ENCODE peak calls at places on chromosomes 1 and 21, in four cellular contexts. One of them, this sample, is unnamed.

GRCh38 chr1:108661030-108661609 is at the start of gene HENMT1:
- DNase-seq in GM12878: peak
- DNase-seq in SK-N-SH: peak
- DNase-seq in HepG2: no peak
- DNase-seq in this sample: peak

GRCh38 chr1:167239257-167239656 is 18.6 kb downstream of the POU2F1 start:
- DNase-seq in HepG2: no peak
- DNase-seq in SK-N-SH: no peak
- DNase-seq in GM12878: no peak
- DNase-seq in this sample: no peak

GRCh38 chr1:36486436-36487335 is 4.0 kb upstream of the CSF3R start:
- DNase-seq in HepG2: peak
- DNase-seq in SK-N-SH: no peak
- DNase-seq in GM12878: no peak
- DNase-seq in this sample: peak

GRCh38 chr1:219587401-219587800 is 25.5 kb downstream of the ZC3H11B start:
- DNase-seq in SK-N-SH: no peak
- DNase-seq in GM12878: no peak
- DNase-seq in HepG2: no peak
- DNase-seq in this sample: no peak

GRCh38 chr1:219031821-219032220 is 141.9 kb upstream of the LYPLAL1 start:
- DNase-seq in HepG2: no peak
- DNase-seq in SK-N-SH: no peak
- DNase-seq in GM12878: no peak
- DNase-seq in this sample: peak

GRCh38 chr1:35592991-35593769 is 20.1 kb downstream of the TFAP2E start:
- DNase-seq in GM12878: no peak
- DNase-seq in HepG2: no peak
- DNase-seq in SK-N-SH: no peak
- DNase-seq in this sample: no peak

GRCh38 chr1:86507935-86508582 is 38.8 kb upstream of the CLCA4 start:
- DNase-seq in SK-N-SH: no peak
- DNase-seq in HepG2: no peak
- DNase-seq in GM12878: no peak
- DNase-seq in this sample: peak

GRCh38 chr1:92483442-92484170 is 3.1 kb downstream of the GFI1 start:
- DNase-seq in GM12878: no peak
- DNase-seq in SK-N-SH: peak
- DNase-seq in HepG2: no peak
- DNase-seq in this sample: no peak

GRCh38 chr1:15515026-15515663 is 8.9 kb downstream of the CASP9 start:
- DNase-seq in HepG2: no peak
- DNase-seq in SK-N-SH: no peak
- DNase-seq in GM12878: no peak
- DNase-seq in this sample: no peak

GRCh38 chr1:22527555-22528296 is 35.6 kb upstream of the EPHA8 start:
- DNase-seq in GM12878: no peak
- DNase-seq in SK-N-SH: peak
- DNase-seq in HepG2: no peak
- DNase-seq in this sample: no peak

GRCh38 chr21:44909719-44910118 is 11.0 kb downstream of the ITGB2 start:
- DNase-seq in GM12878: no peak
- DNase-seq in SK-N-SH: no peak
- DNase-seq in HepG2: no peak
- DNase-seq in this sample: no peak

GRCh38 chr21:9753943-9754342 is 767.4 kb upstream of the TPTE start:
- DNase-seq in HepG2: no peak
- DNase-seq in GM12878: no peak
- DNase-seq in SK-N-SH: no peak
- DNase-seq in this sample: no peak

GRCh38 chr1:16158025-16158424 is 2.2 kb upstream of the EPHA2 start:
- DNase-seq in SK-N-SH: no peak
- DNase-seq in GM12878: no peak
- DNase-seq in HepG2: no peak
- DNase-seq in this sample: no peak

GRCh38 chr1:45230537-45230936 is 24.1 kb upstream of the ZSWIM5 start:
- DNase-seq in SK-N-SH: no peak
- DNase-seq in HepG2: peak
- DNase-seq in GM12878: no peak
- DNase-seq in this sample: no peak

GRCh38 chr1:219058891-219059820 is 114.5 kb upstream of the LYPLAL1 start:
- DNase-seq in SK-N-SH: no peak
- DNase-seq in HepG2: no peak
- DNase-seq in GM12878: no peak
- DNase-seq in this sample: no peak

GRCh38 chr1:27526569-27527222 is 36.7 kb upstream of the WASF2 start:
- DNase-seq in GM12878: no peak
- DNase-seq in SK-N-SH: no peak
- DNase-seq in HepG2: peak
- DNase-seq in this sample: no peak

GRCh38 chr21:45004481-45005263 is 64.8 kb downstream of the SLX9 start:
- DNase-seq in GM12878: no peak
- DNase-seq in SK-N-SH: no peak
- DNase-seq in HepG2: no peak
- DNase-seq in this sample: no peak

GRCh38 chr1:203508463-203508862 is 14.5 kb downstream of the OPTC start:
- DNase-seq in HepG2: peak
- DNase-seq in GM12878: no peak
- DNase-seq in SK-N-SH: no peak
- DNase-seq in this sample: no peak

GRCh38 chr1:206808615-206809014 is 36.3 kb upstream of the IL10 start:
- DNase-seq in GM12878: no peak
- DNase-seq in HepG2: peak
- DNase-seq in SK-N-SH: no peak
- DNase-seq in this sample: peak

GRCh38 chr1:36517415-36517814 is 34.7 kb upstream of the CSF3R start:
- DNase-seq in HepG2: no peak
- DNase-seq in GM12878: no peak
- DNase-seq in SK-N-SH: no peak
- DNase-seq in this sample: no peak

GRCh38 chr1:232937741-232938375 is 12.6 kb upstream of the NTPCR start:
- DNase-seq in HepG2: no peak
- DNase-seq in GM12878: no peak
- DNase-seq in SK-N-SH: no peak
- DNase-seq in this sample: no peak

GRCh38 chr21:41548781-41549180 is 40.8 kb upstream of the TMPRSS2 start:
- DNase-seq in SK-N-SH: no peak
- DNase-seq in HepG2: no peak
- DNase-seq in GM12878: no peak
- DNase-seq in this sample: no peak

DNA sequence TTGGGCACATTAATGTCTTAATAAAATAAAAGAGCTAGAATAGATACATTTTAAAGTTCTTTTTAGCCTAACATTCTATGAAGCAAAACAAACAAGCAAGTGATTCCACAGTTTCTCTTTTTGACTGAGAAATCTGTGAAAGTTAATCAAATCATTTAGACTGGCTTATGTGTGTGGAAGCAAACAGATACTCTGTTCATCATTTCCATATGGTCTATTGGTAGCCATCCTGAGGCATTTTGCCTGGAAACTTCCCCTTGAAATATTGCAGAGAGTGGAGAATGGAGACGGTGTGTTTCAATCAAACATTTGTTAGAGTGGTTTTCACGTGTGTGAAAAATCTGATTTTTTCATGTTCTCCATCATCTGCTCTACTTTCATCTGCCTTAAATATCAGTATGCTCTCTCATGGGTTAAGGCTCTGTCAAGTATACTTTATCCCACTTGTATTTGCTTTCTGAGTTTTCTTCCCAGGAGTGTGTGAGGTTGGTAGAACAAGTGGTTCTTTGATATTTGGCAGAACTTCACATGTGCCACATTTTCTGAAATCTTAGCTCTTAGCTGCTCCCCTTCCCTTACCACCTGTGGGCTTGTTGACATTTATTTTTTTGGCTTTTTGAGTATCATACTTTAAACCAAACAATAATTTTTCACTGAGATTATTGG is 139.1 kb upstream of the PTGFR start:
- DNase-seq in SK-N-SH: peak
- DNase-seq in GM12878: no peak
- DNase-seq in HepG2: no peak
- DNase-seq in this sample: no peak
- TF ChIP-seq PBX3 in SK-N-SH: no peak
- TF ChIP-seq PBX3 in GM12878: no peak
- TF ChIP-seq PBX3 in HepG2: no peak
- TF ChIP-seq PBX3 in this sample: no peak

DNA sequence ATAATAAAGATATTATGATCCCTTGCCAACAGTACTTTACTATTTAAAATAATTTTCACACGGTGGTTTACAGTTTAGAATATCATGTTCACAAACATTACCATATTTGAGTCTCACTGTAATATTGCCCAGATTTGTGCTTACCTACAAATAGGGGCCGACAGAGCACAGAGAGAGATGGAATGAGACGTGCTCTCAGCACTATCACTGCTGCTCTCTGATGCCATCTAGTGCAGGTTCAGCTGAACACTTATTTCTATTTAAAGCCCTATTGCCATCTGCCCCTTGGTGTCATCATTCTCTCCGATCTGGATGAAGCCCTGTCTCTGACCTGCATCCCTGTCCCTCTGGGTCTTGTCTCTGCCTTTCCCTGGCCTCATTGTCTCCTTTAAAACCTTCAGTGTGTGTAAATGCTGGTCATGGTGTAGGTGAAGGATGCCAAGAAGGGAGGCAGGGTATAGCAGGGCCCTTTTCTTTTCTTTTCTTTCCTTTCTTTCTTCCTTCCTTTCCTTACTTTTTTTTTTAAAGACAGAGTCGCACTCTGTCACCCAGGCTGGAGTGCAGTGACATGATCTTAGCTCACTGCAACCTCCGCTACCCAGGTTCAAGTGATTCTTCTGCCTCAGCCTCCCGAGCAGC is 6.9 kb upstream of the GPATCH4 start:
- DNase-seq in SK-N-SH: peak
- DNase-seq in HepG2: peak
- DNase-seq in GM12878: peak
- DNase-seq in this sample: peak
- TF ChIP-seq PBX3 in SK-N-SH: no peak
- TF ChIP-seq PBX3 in HepG2: no peak
- TF ChIP-seq PBX3 in GM12878: no peak
- TF ChIP-seq PBX3 in this sample: no peak

GRCh38 chr1:17687125-17687524 is 68.0 kb upstream of the ACTL8 start:
- DNase-seq in GM12878: no peak
- DNase-seq in HepG2: no peak
- DNase-seq in SK-N-SH: no peak
- DNase-seq in this sample: no peak
- TF ChIP-seq PBX3 in GM12878: no peak
- TF ChIP-seq PBX3 in HepG2: no peak
- TF ChIP-seq PBX3 in SK-N-SH: no peak
- TF ChIP-seq PBX3 in this sample: no peak

DNA sequence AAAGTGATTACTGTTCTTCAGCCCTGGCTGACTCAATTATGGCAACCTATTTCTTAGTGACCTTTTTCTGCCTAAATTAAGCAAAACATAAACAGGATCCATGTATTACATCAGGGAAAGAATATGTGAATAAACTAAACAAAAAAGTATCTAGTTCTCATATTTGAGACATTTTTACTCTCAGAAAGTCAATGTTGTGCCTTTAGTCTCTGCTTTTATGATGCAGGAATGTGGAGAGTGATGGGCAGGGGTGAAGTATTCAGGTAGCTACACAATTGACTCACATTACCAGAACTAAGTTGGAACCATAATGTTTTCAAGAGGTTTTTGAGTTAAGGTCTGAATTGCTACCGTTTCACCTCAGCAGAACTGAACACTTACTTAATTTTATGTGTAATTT is 462.7 kb upstream of the CXADR start:
- DNase-seq in GM12878: no peak
- DNase-seq in HepG2: no peak
- DNase-seq in SK-N-SH: no peak
- DNase-seq in this sample: no peak
- TF ChIP-seq PBX3 in GM12878: no peak
- TF ChIP-seq PBX3 in HepG2: no peak
- TF ChIP-seq PBX3 in SK-N-SH: no peak
- TF ChIP-seq PBX3 in this sample: no peak

GRCh38 chr1:177687544-177687943 is 282.3 kb downstream of the SEC16B start:
- DNase-seq in SK-N-SH: peak
- DNase-seq in GM12878: no peak
- DNase-seq in HepG2: no peak
- DNase-seq in this sample: no peak

GRCh38 chr1:177686929-177687328 is 282.9 kb downstream of the SEC16B start:
- DNase-seq in HepG2: no peak
- DNase-seq in SK-N-SH: peak
- DNase-seq in GM12878: no peak
- DNase-seq in this sample: no peak
- TF ChIP-seq PBX3 in HepG2: no peak
- TF ChIP-seq PBX3 in SK-N-SH: no peak
- TF ChIP-seq PBX3 in GM12878: no peak
- TF ChIP-seq PBX3 in this sample: no peak

DNA sequence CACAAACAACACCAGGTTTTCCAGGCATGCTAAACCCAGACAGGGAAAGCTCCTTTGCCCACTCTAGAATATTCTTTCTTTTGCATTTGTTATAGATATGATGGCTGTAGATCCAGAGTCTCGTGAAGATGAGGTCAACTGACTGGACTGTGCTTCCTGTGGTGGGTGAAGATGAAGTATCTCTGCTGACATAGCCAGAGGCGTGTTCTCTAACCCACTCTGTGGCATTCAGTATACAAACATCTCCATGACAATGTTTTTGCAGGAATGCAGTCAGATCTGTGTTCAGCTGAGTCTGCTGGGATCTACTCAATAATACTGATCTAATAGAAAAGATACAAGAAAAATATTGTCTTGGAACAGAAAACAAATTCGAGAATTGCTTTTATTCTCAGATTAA is 11.3 kb downstream of the RWDD2B start:
- DNase-seq in GM12878: no peak
- DNase-seq in SK-N-SH: no peak
- DNase-seq in HepG2: no peak
- DNase-seq in this sample: no peak
- TF ChIP-seq PBX3 in GM12878: no peak
- TF ChIP-seq PBX3 in SK-N-SH: no peak
- TF ChIP-seq PBX3 in HepG2: no peak
- TF ChIP-seq PBX3 in this sample: no peak

GRCh38 chr1:197994907-197995407 is 77.8 kb downstream of the LHX9 start:
- DNase-seq in HepG2: peak
- DNase-seq in SK-N-SH: no peak
- DNase-seq in GM12878: no peak
- DNase-seq in this sample: peak
- TF ChIP-seq PBX3 in HepG2: no peak
- TF ChIP-seq PBX3 in SK-N-SH: no peak
- TF ChIP-seq PBX3 in GM12878: no peak
- TF ChIP-seq PBX3 in this sample: no peak

GRCh38 chr1:205805082-205805711 is 7.8 kb downstream of the SLC41A1 start:
- DNase-seq in GM12878: no peak
- DNase-seq in SK-N-SH: no peak
- DNase-seq in HepG2: no peak
- DNase-seq in this sample: no peak
- TF ChIP-seq PBX3 in GM12878: no peak
- TF ChIP-seq PBX3 in SK-N-SH: no peak
- TF ChIP-seq PBX3 in HepG2: no peak
- TF ChIP-seq PBX3 in this sample: no peak